ENCODE peak calls at places on chromosomes 12 and 14, in eight cellular contexts. X, G, V, B, J, A, Z and Q are unnamed samples.

GRCh38 chr12:34033628-34034296 is 11.5 kb downstream of the ALG10 start:
- DNase-seq in X (no peak), G (no peak), V (no peak), B (no peak), J (peak), A (no peak), Z (no peak), Q (peak)

GRCh38 chr14:30214456-30215090 is 286.9 kb upstream of the PRKD1 start:
- DNase-seq in X (peak), G (peak), V (no peak), B (peak), J (peak), A (no peak), Z (no peak), Q (peak)

GRCh38 chr14:69612014-69612758 is 790 bp downstream of the SUSD6 start:
- DNase-seq in X (peak), G (peak), V (no peak), B (no peak), J (peak), A (peak), Z (no peak), Q (peak)

GRCh38 chr12:3168775-3169221 is 91.6 kb downstream of the TSPAN9 start:
- DNase-seq in X (peak), G (peak), V (peak), B (peak), J (peak), A (no peak), Z (peak), Q (no peak)

GRCh38 chr12:95959107-95959506 is 16.0 kb downstream of the AMDHD1 start:
- DNase-seq in X (peak), G (peak), V (no peak), B (no peak), J (peak), A (no peak), Z (no peak), Q (peak)

GRCh38 chr12:116135209-116135930 is 142.1 kb downstream of the MED13L start:
- DNase-seq in X (peak), G (no peak), V (no peak), B (peak), J (peak), A (no peak), Z (no peak), Q (no peak)

GRCh38 chr12:98595152-98595988 is 1.9 kb downstream of the SLC25A3 start:
- DNase-seq in X (peak), G (no peak), V (peak), B (peak), J (peak), A (no peak), Z (peak), Q (no peak)

GRCh38 chr12:132492522-132492921 is 2.6 kb downstream of the FBRSL1 start:
- DNase-seq in X (no peak), G (no peak), V (no peak), B (no peak), J (no peak), A (no peak), Z (no peak), Q (no peak)

GRCh38 chr14:97723321-97723720 is 926.1 kb downstream of the VRK1 start:
- DNase-seq in X (no peak), G (no peak), V (no peak), B (no peak), J (no peak), A (no peak), Z (no peak), Q (no peak)

GRCh38 chr12:57631566-57632368 is 1.2 kb downstream of the B4GALNT1 start:
- DNase-seq in X (no peak), G (no peak), V (no peak), B (no peak), J (peak), A (no peak), Z (no peak), Q (no peak)

GRCh38 chr14:76007852-76008251 is 22.3 kb downstream of the IFT43 start:
- DNase-seq in X (peak), G (no peak), V (peak), B (no peak), J (no peak), A (no peak), Z (no peak), Q (no peak)

GRCh38 chr12:998020-998874 is 7.2 kb downstream of the ERC1 start:
- DNase-seq in X (no peak), G (no peak), V (no peak), B (peak), J (no peak), A (no peak), Z (no peak), Q (peak)

GRCh38 chr12:80056845-80057244 is 42.5 kb upstream of the OTOGL start:
- DNase-seq in X (no peak), G (no peak), V (no peak), B (no peak), J (no peak), A (no peak), Z (no peak), Q (no peak)

GRCh38 chr12:101021442-101021841 is 188.6 kb downstream of the SLC5A8 start:
- DNase-seq in X (no peak), G (no peak), V (no peak), B (no peak), J (no peak), A (no peak), Z (no peak), Q (no peak)

GRCh38 chr14:30638926-30639325 is 16.8 kb downstream of the SCFD1 start:
- DNase-seq in X (no peak), G (no peak), V (no peak), B (no peak), J (no peak), A (no peak), Z (no peak), Q (no peak)

GRCh38 chr12:19299765-19300164 is 139.5 kb upstream of the AEBP2 start:
- DNase-seq in X (peak), G (peak), V (no peak), B (peak), J (peak), A (no peak), Z (no peak), Q (no peak)

GRCh38 chr14:81594012-81594411 is 60.4 kb upstream of the SEL1L start:
- DNase-seq in X (peak), G (peak), V (no peak), B (no peak), J (peak), A (no peak), Z (no peak), Q (no peak)

GRCh38 chr12:79919762-79920161 is 15.1 kb downstream of the PPP1R12A start:
- DNase-seq in X (no peak), G (no peak), V (no peak), B (no peak), J (no peak), A (no peak), Z (no peak), Q (no peak)

GRCh38 chr14:105918496-105919262 is 392.3 kb downstream of the TMEM121 start:
- DNase-seq in X (no peak), G (no peak), V (no peak), B (no peak), J (no peak), A (no peak), Z (no peak), Q (no peak)

GRCh38 chr14:70651522-70651921 is 9.8 kb downstream of the TTC9 start:
- DNase-seq in X (no peak), G (no peak), V (no peak), B (no peak), J (no peak), A (no peak), Z (no peak), Q (no peak)

GRCh38 chr12:45518516-45519235 is 210.8 kb upstream of the ARID2 start:
- DNase-seq in X (no peak), G (no peak), V (no peak), B (no peak), J (no peak), A (no peak), Z (no peak), Q (no peak)

GRCh38 chr14:94857985-94858384 is 88.1 kb upstream of the GSC start:
- DNase-seq in X (no peak), G (no peak), V (no peak), B (no peak), J (no peak), A (no peak), Z (no peak), Q (no peak)

GRCh38 chr12:10153271-10154144 is 18.4 kb downstream of the OLR1 start:
- DNase-seq in X (peak), G (peak), V (peak), B (no peak), J (peak), A (peak), Z (no peak), Q (peak)

GRCh38 chr12:90102957-90103652 is 394.5 kb upstream of the ATP2B1 start:
- DNase-seq in X (peak), G (peak), V (no peak), B (peak), J (peak), A (no peak), Z (no peak), Q (peak)